ENCODE peak calls at places on chromosome 3, in four cellular contexts. Z is heart right ventricle, T is RCC 7860, F is Calu3. A is an unnamed sample.

GRCh38 chr3:43365601-43366305 is 79.4 kb downstream of the SNRK start:
- DNase-seq in T (no peak), F (no peak), Z (no peak), A (no peak)

GRCh38 chr3:171461087-171461917 is 1.1 kb upstream of the TNIK start:
- DNase-seq in F (no peak), T (peak), Z (no peak), A (peak)

GRCh38 chr3:127691494-127691893 is 18.7 kb downstream of the ABTB1 start:
- DNase-seq in Z (no peak), F (no peak), T (peak), A (no peak)

GRCh38 chr3:42063886-42064285 is 27.3 kb upstream of the TRAK1 start:
- DNase-seq in Z (no peak), T (no peak), F (no peak), A (no peak)

GRCh38 chr3:66532160-66532587 is 31.4 kb upstream of the LRIG1 start:
- DNase-seq in F (no peak), Z (no peak), T (no peak), A (no peak)

GRCh38 chr3:160473978-160474377 is 24.4 kb upstream of the TRIM59 start:
- DNase-seq in T (peak), F (no peak), Z (no peak), A (no peak)

GRCh38 chr3:129604942-129605592 is 1.4 kb downstream of the PLXND1 start:
- DNase-seq in Z (no peak), T (no peak), F (no peak), A (no peak)

GRCh38 chr3:41198950-41199865 is at the start of gene CTNNB1:
- DNase-seq in F (peak), Z (peak), T (peak), A (peak)

GRCh38 chr3:145022447-145022846 is 1050.8 kb downstream of the DIPK2A start:
- DNase-seq in F (no peak), T (no peak), Z (no peak), A (no peak)

GRCh38 chr3:123385981-123386380 is 62.9 kb downstream of the ADCY5 start:
- DNase-seq in F (peak), T (peak), Z (peak), A (peak)

GRCh38 chr3:45064512-45065372 is 38.6 kb downstream of the CLEC3B start:
- DNase-seq in Z (peak), F (no peak), T (peak), A (peak)

GRCh38 chr3:123803521-123803920 is 80.6 kb downstream of the MYLK start:
- DNase-seq in Z (no peak), F (no peak), T (no peak), A (no peak)

GRCh38 chr3:54826255-54826691 is 101.6 kb downstream of the LRTM1 start:
- DNase-seq in F (no peak), Z (no peak), T (no peak), A (no peak)